ENCODE peak calls at places on chromosomes 2 and 18, in eight cellular contexts. One of them, this sample, is unnamed.

GRCh38 chr2:98547092-98547798 is 61.1 kb downstream of the COA5 start:
- DNase-seq in WTC11: no peak
- DNase-seq in neural progenitor cell: no peak
- DNase-seq in islet precursor cell: no peak
- DNase-seq in T-helper 9 cell: no peak
- DNase-seq in SHP77 treated with DMSO at 0.1 percent for 48 hours: no peak
- DNase-seq in activated CD8-positive, alpha-beta memory T cell treated with anti-CD3 and anti-CD28 coated beads, Interleukin-2, amount 50 U/mL, for 48 hours: no peak
- DNase-seq in brain microvascular endothelial cell: no peak
- DNase-seq in this sample: no peak

GRCh38 chr2:110206056-110206455 is 1.2 kb upstream of the NPHP1 start:
- DNase-seq in WTC11: no peak
- DNase-seq in neural progenitor cell: no peak
- DNase-seq in islet precursor cell: no peak
- DNase-seq in T-helper 9 cell: no peak
- DNase-seq in SHP77 treated with DMSO at 0.1 percent for 48 hours: no peak
- DNase-seq in activated CD8-positive, alpha-beta memory T cell treated with anti-CD3 and anti-CD28 coated beads, Interleukin-2, amount 50 U/mL, for 48 hours: no peak
- DNase-seq in brain microvascular endothelial cell: peak
- DNase-seq in this sample: peak

GRCh38 chr2:216776076-216776726 is 80.9 kb upstream of the IGFBP5 start:
- DNase-seq in WTC11: no peak
- DNase-seq in neural progenitor cell: no peak
- DNase-seq in islet precursor cell: no peak
- DNase-seq in T-helper 9 cell: no peak
- DNase-seq in SHP77 treated with DMSO at 0.1 percent for 48 hours: no peak
- DNase-seq in activated CD8-positive, alpha-beta memory T cell treated with anti-CD3 and anti-CD28 coated beads, Interleukin-2, amount 50 U/mL, for 48 hours: no peak
- DNase-seq in brain microvascular endothelial cell: no peak
- DNase-seq in this sample: no peak

GRCh38 chr2:152062130-152063091 is 36.4 kb downstream of the CACNB4 start:
- DNase-seq in WTC11: no peak
- DNase-seq in neural progenitor cell: no peak
- DNase-seq in islet precursor cell: no peak
- DNase-seq in T-helper 9 cell: no peak
- DNase-seq in SHP77 treated with DMSO at 0.1 percent for 48 hours: no peak
- DNase-seq in activated CD8-positive, alpha-beta memory T cell treated with anti-CD3 and anti-CD28 coated beads, Interleukin-2, amount 50 U/mL, for 48 hours: no peak
- DNase-seq in brain microvascular endothelial cell: peak
- DNase-seq in this sample: no peak

GRCh38 chr18:79507546-79508480 is 112.1 kb downstream of the NFATC1 start:
- DNase-seq in WTC11: peak
- DNase-seq in neural progenitor cell: no peak
- DNase-seq in islet precursor cell: peak
- DNase-seq in T-helper 9 cell: no peak
- DNase-seq in SHP77 treated with DMSO at 0.1 percent for 48 hours: no peak
- DNase-seq in activated CD8-positive, alpha-beta memory T cell treated with anti-CD3 and anti-CD28 coated beads, Interleukin-2, amount 50 U/mL, for 48 hours: peak
- DNase-seq in brain microvascular endothelial cell: peak
- DNase-seq in this sample: peak

GRCh38 chr2:79040967-79041582 is 15.6 kb downstream of the REG3G start:
- DNase-seq in WTC11: no peak
- DNase-seq in neural progenitor cell: peak
- DNase-seq in islet precursor cell: no peak
- DNase-seq in T-helper 9 cell: no peak
- DNase-seq in SHP77 treated with DMSO at 0.1 percent for 48 hours: no peak
- DNase-seq in activated CD8-positive, alpha-beta memory T cell treated with anti-CD3 and anti-CD28 coated beads, Interleukin-2, amount 50 U/mL, for 48 hours: no peak
- DNase-seq in brain microvascular endothelial cell: no peak
- DNase-seq in this sample: peak

GRCh38 chr2:31318360-31319336 is 84.7 kb downstream of the EHD3 start:
- DNase-seq in WTC11: no peak
- DNase-seq in neural progenitor cell: no peak
- DNase-seq in islet precursor cell: peak
- DNase-seq in T-helper 9 cell: peak
- DNase-seq in SHP77 treated with DMSO at 0.1 percent for 48 hours: no peak
- DNase-seq in activated CD8-positive, alpha-beta memory T cell treated with anti-CD3 and anti-CD28 coated beads, Interleukin-2, amount 50 U/mL, for 48 hours: peak
- DNase-seq in brain microvascular endothelial cell: peak
- DNase-seq in this sample: no peak

GRCh38 chr18:24265502-24266064 is 126.7 kb downstream of the CABYR start:
- DNase-seq in WTC11: no peak
- DNase-seq in neural progenitor cell: no peak
- DNase-seq in islet precursor cell: no peak
- DNase-seq in T-helper 9 cell: no peak
- DNase-seq in SHP77 treated with DMSO at 0.1 percent for 48 hours: no peak
- DNase-seq in activated CD8-positive, alpha-beta memory T cell treated with anti-CD3 and anti-CD28 coated beads, Interleukin-2, amount 50 U/mL, for 48 hours: no peak
- DNase-seq in brain microvascular endothelial cell: no peak
- DNase-seq in this sample: no peak

GRCh38 chr2:45458909-45459563 is 152.0 kb downstream of the SRBD1 start:
- DNase-seq in WTC11: no peak
- DNase-seq in neural progenitor cell: no peak
- DNase-seq in islet precursor cell: peak
- DNase-seq in T-helper 9 cell: no peak
- DNase-seq in SHP77 treated with DMSO at 0.1 percent for 48 hours: no peak
- DNase-seq in activated CD8-positive, alpha-beta memory T cell treated with anti-CD3 and anti-CD28 coated beads, Interleukin-2, amount 50 U/mL, for 48 hours: no peak
- DNase-seq in brain microvascular endothelial cell: peak
- DNase-seq in this sample: peak

GRCh38 chr2:145484443-145485086 is 964.6 kb upstream of the ZEB2 start:
- DNase-seq in WTC11: no peak
- DNase-seq in neural progenitor cell: no peak
- DNase-seq in islet precursor cell: no peak
- DNase-seq in T-helper 9 cell: no peak
- DNase-seq in SHP77 treated with DMSO at 0.1 percent for 48 hours: no peak
- DNase-seq in activated CD8-positive, alpha-beta memory T cell treated with anti-CD3 and anti-CD28 coated beads, Interleukin-2, amount 50 U/mL, for 48 hours: no peak
- DNase-seq in brain microvascular endothelial cell: peak
- DNase-seq in this sample: peak

GRCh38 chr2:196598846-196599245 is 40.7 kb upstream of the CCDC150 start:
- DNase-seq in WTC11: no peak
- DNase-seq in neural progenitor cell: no peak
- DNase-seq in islet precursor cell: no peak
- DNase-seq in T-helper 9 cell: no peak
- DNase-seq in SHP77 treated with DMSO at 0.1 percent for 48 hours: no peak
- DNase-seq in activated CD8-positive, alpha-beta memory T cell treated with anti-CD3 and anti-CD28 coated beads, Interleukin-2, amount 50 U/mL, for 48 hours: no peak
- DNase-seq in brain microvascular endothelial cell: no peak
- DNase-seq in this sample: no peak

GRCh38 chr2:160646684-160647444 is 153.3 kb upstream of the RBMS1 start:
- DNase-seq in WTC11: no peak
- DNase-seq in neural progenitor cell: peak
- DNase-seq in islet precursor cell: no peak
- DNase-seq in T-helper 9 cell: no peak
- DNase-seq in SHP77 treated with DMSO at 0.1 percent for 48 hours: no peak
- DNase-seq in activated CD8-positive, alpha-beta memory T cell treated with anti-CD3 and anti-CD28 coated beads, Interleukin-2, amount 50 U/mL, for 48 hours: no peak
- DNase-seq in brain microvascular endothelial cell: no peak
- DNase-seq in this sample: peak

GRCh38 chr18:37364237-37364636 is 201.4 kb downstream of the CELF4 start:
- DNase-seq in WTC11: no peak
- DNase-seq in neural progenitor cell: no peak
- DNase-seq in islet precursor cell: no peak
- DNase-seq in T-helper 9 cell: no peak
- DNase-seq in SHP77 treated with DMSO at 0.1 percent for 48 hours: no peak
- DNase-seq in activated CD8-positive, alpha-beta memory T cell treated with anti-CD3 and anti-CD28 coated beads, Interleukin-2, amount 50 U/mL, for 48 hours: no peak
- DNase-seq in brain microvascular endothelial cell: no peak
- DNase-seq in this sample: no peak

GRCh38 chr2:80711915-80712314 is 407.4 kb upstream of the LRRTM1 start:
- DNase-seq in WTC11: no peak
- DNase-seq in neural progenitor cell: no peak
- DNase-seq in islet precursor cell: no peak
- DNase-seq in T-helper 9 cell: no peak
- DNase-seq in SHP77 treated with DMSO at 0.1 percent for 48 hours: no peak
- DNase-seq in activated CD8-positive, alpha-beta memory T cell treated with anti-CD3 and anti-CD28 coated beads, Interleukin-2, amount 50 U/mL, for 48 hours: no peak
- DNase-seq in brain microvascular endothelial cell: no peak
- DNase-seq in this sample: no peak

GRCh38 chr2:55164534-55165104 is 67.5 kb downstream of the CLHC1 start:
- DNase-seq in WTC11: no peak
- DNase-seq in neural progenitor cell: no peak
- DNase-seq in islet precursor cell: no peak
- DNase-seq in T-helper 9 cell: no peak
- DNase-seq in SHP77 treated with DMSO at 0.1 percent for 48 hours: no peak
- DNase-seq in activated CD8-positive, alpha-beta memory T cell treated with anti-CD3 and anti-CD28 coated beads, Interleukin-2, amount 50 U/mL, for 48 hours: no peak
- DNase-seq in brain microvascular endothelial cell: no peak
- DNase-seq in this sample: no peak

GRCh38 chr2:159185401-159186130 is 100.9 kb downstream of the WDSUB1 start:
- DNase-seq in WTC11: no peak
- DNase-seq in neural progenitor cell: peak
- DNase-seq in islet precursor cell: peak
- DNase-seq in T-helper 9 cell: no peak
- DNase-seq in SHP77 treated with DMSO at 0.1 percent for 48 hours: no peak
- DNase-seq in activated CD8-positive, alpha-beta memory T cell treated with anti-CD3 and anti-CD28 coated beads, Interleukin-2, amount 50 U/mL, for 48 hours: no peak
- DNase-seq in brain microvascular endothelial cell: peak
- DNase-seq in this sample: peak

GRCh38 chr2:234723400-234723799 is 226.5 kb upstream of the ARL4C start:
- DNase-seq in WTC11: no peak
- DNase-seq in neural progenitor cell: no peak
- DNase-seq in islet precursor cell: no peak
- DNase-seq in T-helper 9 cell: no peak
- DNase-seq in SHP77 treated with DMSO at 0.1 percent for 48 hours: no peak
- DNase-seq in activated CD8-positive, alpha-beta memory T cell treated with anti-CD3 and anti-CD28 coated beads, Interleukin-2, amount 50 U/mL, for 48 hours: no peak
- DNase-seq in brain microvascular endothelial cell: no peak
- DNase-seq in this sample: no peak

GRCh38 chr2:240603846-240604245 is 17.3 kb downstream of the CAPN10 start:
- DNase-seq in WTC11: no peak
- DNase-seq in neural progenitor cell: no peak
- DNase-seq in islet precursor cell: no peak
- DNase-seq in T-helper 9 cell: no peak
- DNase-seq in SHP77 treated with DMSO at 0.1 percent for 48 hours: no peak
- DNase-seq in activated CD8-positive, alpha-beta memory T cell treated with anti-CD3 and anti-CD28 coated beads, Interleukin-2, amount 50 U/mL, for 48 hours: no peak
- DNase-seq in brain microvascular endothelial cell: no peak
- DNase-seq in this sample: no peak

GRCh38 chr18:62518460-62519375 is 4.1 kb upstream of the ZCCHC2 start:
- DNase-seq in WTC11: no peak
- DNase-seq in neural progenitor cell: no peak
- DNase-seq in islet precursor cell: no peak
- DNase-seq in T-helper 9 cell: no peak
- DNase-seq in SHP77 treated with DMSO at 0.1 percent for 48 hours: no peak
- DNase-seq in activated CD8-positive, alpha-beta memory T cell treated with anti-CD3 and anti-CD28 coated beads, Interleukin-2, amount 50 U/mL, for 48 hours: no peak
- DNase-seq in brain microvascular endothelial cell: no peak
- DNase-seq in this sample: peak

GRCh38 chr2:98188351-98189046 is 101.5 kb downstream of the VWA3B start:
- DNase-seq in WTC11: no peak
- DNase-seq in neural progenitor cell: no peak
- DNase-seq in islet precursor cell: no peak
- DNase-seq in T-helper 9 cell: no peak
- DNase-seq in SHP77 treated with DMSO at 0.1 percent for 48 hours: no peak
- DNase-seq in activated CD8-positive, alpha-beta memory T cell treated with anti-CD3 and anti-CD28 coated beads, Interleukin-2, amount 50 U/mL, for 48 hours: no peak
- DNase-seq in brain microvascular endothelial cell: no peak
- DNase-seq in this sample: peak

GRCh38 chr18:323253-323622 is 55.4 kb upstream of the THOC1 start:
- DNase-seq in WTC11: no peak
- DNase-seq in neural progenitor cell: no peak
- DNase-seq in islet precursor cell: no peak
- DNase-seq in T-helper 9 cell: no peak
- DNase-seq in SHP77 treated with DMSO at 0.1 percent for 48 hours: no peak
- DNase-seq in activated CD8-positive, alpha-beta memory T cell treated with anti-CD3 and anti-CD28 coated beads, Interleukin-2, amount 50 U/mL, for 48 hours: no peak
- DNase-seq in brain microvascular endothelial cell: peak
- DNase-seq in this sample: peak

This sample was measured in PC-3.